ENCODE peak calls at places on chromosomes 13 and 19, in ten cellular contexts. X is NCI-H1694; Z is ovary; O is effector memory CD4-positive, alpha-beta T cell; B is ACHN; A is astrocyte; P is T-helper 2 cell; U is posterior cingulate gyrus; L is HuH-7.5; I is NCI-H2227 treated with DMSO at 0.1 percent for 48 hours. G is an unnamed sample.

GRCh38 chr19:18762125-18763023 is 28.7 kb downstream of the COMP start:
- DNase-seq in O (no peak), I (no peak), U (no peak), X (peak), A (peak), P (no peak), B (peak), L (no peak), Z (peak), G (no peak)

GRCh38 chr13:95267662-95268369 is 33.4 kb downstream of the ABCC4 start:
- DNase-seq in I (no peak), U (no peak), O (no peak), B (peak), L (no peak), X (no peak), Z (no peak), A (peak), P (no peak), G (no peak)

GRCh38 chr19:50417138-50417849 is 1.4 kb upstream of the SPIB start:
- DNase-seq in I (no peak), P (no peak), L (no peak), B (no peak), X (no peak), O (no peak), A (no peak), U (no peak), Z (no peak), G (no peak)

GRCh38 chr13:95924389-95924994 is 128.7 kb downstream of the UGGT2 start:
- DNase-seq in B (peak), U (no peak), Z (no peak), A (peak), O (no peak), L (peak), X (no peak), I (no peak), P (no peak), G (no peak)

GRCh38 chr13:110637275-110637674 is 21.9 kb downstream of the NAXD start:
- DNase-seq in P (no peak), X (no peak), L (no peak), B (no peak), U (no peak), Z (no peak), I (no peak), O (no peak), A (no peak), G (no peak)

GRCh38 chr13:41909524-41909923 is 51.4 kb downstream of the VWA8 start:
- DNase-seq in A (peak), P (no peak), I (no peak), Z (no peak), U (no peak), B (no peak), L (no peak), O (no peak), X (no peak), G (no peak)

GRCh38 chr19:5380215-5380919 is 39.8 kb upstream of the PTPRS start:
- DNase-seq in P (no peak), A (no peak), X (no peak), Z (no peak), L (no peak), O (no peak), I (no peak), B (no peak), U (no peak), G (no peak)

GRCh38 chr13:99347335-99347878 is 40.2 kb upstream of the GPR183 start:
- DNase-seq in O (no peak), Z (no peak), X (no peak), B (no peak), P (no peak), I (no peak), L (no peak), A (no peak), U (no peak), G (no peak)

GRCh38 chr13:30192320-30193093 is 114.8 kb downstream of the KATNAL1 start:
- DNase-seq in B (no peak), X (no peak), L (no peak), O (no peak), I (no peak), P (no peak), U (no peak), Z (no peak), A (no peak), G (no peak)

GRCh38 chr13:79457948-79458347 is 23.0 kb upstream of the NDFIP2 start:
- DNase-seq in A (peak), L (no peak), X (no peak), Z (no peak), U (no peak), B (no peak), I (no peak), O (no peak), P (no peak), G (no peak)

GRCh38 chr13:28283600-28283999 is 145.3 kb downstream of the PAN3 start:
- DNase-seq in Z (no peak), I (no peak), U (no peak), B (no peak), A (no peak), L (no peak), O (no peak), X (no peak), P (no peak), G (no peak)

GRCh38 chr19:14030997-14031718 is 404 bp upstream of the IL27RA start:
- DNase-seq in I (no peak), Z (no peak), O (peak), X (no peak), U (no peak), P (no peak), L (no peak), A (no peak), B (no peak), G (no peak)

GRCh38 chr13:113393572-113394503 is 29.9 kb upstream of the GRTP1 start:
- DNase-seq in A (peak), B (peak), X (peak), U (peak), L (peak), P (peak), Z (peak), I (peak), O (peak), G (peak)

GRCh38 chr13:27619093-27619705 is 1.1 kb downstream of the LNX2 start:
- DNase-seq in I (no peak), A (peak), B (peak), L (no peak), P (no peak), O (no peak), X (no peak), Z (no peak), U (no peak), G (no peak)

GRCh38 chr13:110497003-110497402 is 64.5 kb downstream of the RAB20 start:
- DNase-seq in P (no peak), I (no peak), A (no peak), O (no peak), U (no peak), Z (no peak), L (no peak), X (no peak), B (no peak), G (no peak)

GRCh38 chr13:41308241-41308640 is 2.8 kb upstream of the NAA16 start:
- DNase-seq in A (peak), L (no peak), B (no peak), P (no peak), Z (no peak), I (no peak), O (no peak), U (no peak), X (no peak), G (no peak)

GRCh38 chr19:29622191-29623070 is 16.3 kb downstream of the POP4 start:
- DNase-seq in P (no peak), Z (no peak), A (no peak), I (no peak), O (no peak), B (no peak), X (no peak), L (no peak), U (no peak), G (no peak)

GRCh38 chr13:114281351-114282142 is at the start of gene UPF3A:
- DNase-seq in P (peak), X (peak), L (peak), Z (peak), A (peak), O (peak), B (peak), I (peak), U (peak), G (peak)

GRCh38 chr19:16624236-16624635 is 3.8 kb downstream of the MED26 start:
- DNase-seq in X (no peak), P (no peak), U (no peak), Z (no peak), I (no peak), L (no peak), B (no peak), O (no peak), A (no peak), G (no peak)

GRCh38 chr13:27039171-27039701 is 132.4 kb downstream of the USP12 start:
- DNase-seq in U (no peak), O (no peak), B (no peak), A (no peak), P (no peak), X (no peak), Z (no peak), I (no peak), L (no peak), G (no peak)

GRCh38 chr13:107211073-107211472 is 643.1 kb upstream of the ARGLU1 start:
- DNase-seq in U (peak), I (peak), Z (peak), O (no peak), B (peak), X (peak), A (peak), P (peak), L (peak), G (peak)

GRCh38 chr13:105848494-105848893 is 687.0 kb downstream of the EFNB2 start:
- DNase-seq in Z (no peak), B (no peak), I (no peak), X (peak), A (peak), L (no peak), O (no peak), P (no peak), U (no peak), G (no peak)

GRCh38 chr13:113946409-113947181 is 27.3 kb downstream of the C13orf46 start:
- DNase-seq in Z (no peak), A (no peak), O (no peak), U (no peak), B (no peak), P (no peak), L (no peak), X (no peak), I (no peak), G (no peak)

GRCh38 chr13:110408286-110408685 is 101.2 kb downstream of the COL4A2 start:
- DNase-seq in O (no peak), A (no peak), Z (no peak), X (no peak), U (no peak), B (no peak), P (no peak), I (no peak), L (no peak), G (no peak)

GRCh38 chr13:28729541-28729940 is 10.8 kb upstream of the SLC46A3 start:
- DNase-seq in A (no peak), L (no peak), B (no peak), I (no peak), Z (no peak), X (no peak), U (no peak), P (no peak), O (no peak), G (no peak)

GRCh38 chr13:106709509-106709908 is 141.6 kb upstream of the ARGLU1 start:
- DNase-seq in B (no peak), O (no peak), I (no peak), P (no peak), L (no peak), A (no peak), X (no peak), Z (no peak), U (no peak), G (no peak)